ENCODE peak calls at places on chromosomes 7 and 10, in ten cellular contexts. M, G, N, O, X, K, A, R, U and Y are unnamed samples.

GRCh38 chr7:116610721-116611120 is 61.3 kb upstream of the MET start:
- DNase-seq in M (no peak), G (no peak), N (no peak), O (no peak), X (no peak), K (no peak), A (no peak), R (no peak), U (no peak), Y (no peak)

GRCh38 chr7:20408467-20408826 is 77.7 kb downstream of the ITGB8 start:
- DNase-seq in M (no peak), G (no peak), N (no peak), O (no peak), X (no peak), K (no peak), A (peak; percentile 26), R (peak; percentile 22), U (no peak), Y (peak; percentile 39)

GRCh38 chr7:34277016-34277800 is 371.9 kb downstream of the BMPER start:
- DNase-seq in M (no peak), G (no peak), N (no peak), O (no peak), X (no peak), K (no peak), A (peak; percentile 25), R (no peak), U (no peak), Y (peak; percentile 82)

GRCh38 chr10:31999836-32000235 is 56.4 kb downstream of the KIF5B start:
- DNase-seq in M (no peak), G (no peak), N (no peak), O (no peak), X (no peak), K (no peak), A (no peak), R (no peak), U (no peak), Y (no peak)

GRCh38 chr10:27783660-27784059 is 38.0 kb upstream of the MKX start:
- DNase-seq in M (no peak), G (no peak), N (peak; percentile 51), O (no peak), X (peak; percentile 6), K (no peak), A (peak; percentile 63), R (no peak), U (no peak), Y (peak; percentile 5)

GRCh38 chr10:132538790-132539421 is 1.3 kb downstream of the INPP5A start:
- DNase-seq in M (peak; percentile 10), G (no peak), N (no peak), O (peak; percentile 70), X (no peak), K (no peak), A (no peak), R (peak; percentile 16), U (no peak), Y (no peak)

GRCh38 chr7:38321967-38322366 is 48.5 kb upstream of the TARP start:
- DNase-seq in M (no peak), G (no peak), N (no peak), O (no peak), X (no peak), K (no peak), A (no peak), R (no peak), U (no peak), Y (no peak)

GRCh38 chr10:68440898-68441297 is 30.9 kb downstream of the DNA2 start:
- DNase-seq in M (no peak), G (no peak), N (no peak), O (no peak), X (no peak), K (no peak), A (no peak), R (no peak), U (no peak), Y (no peak)

GRCh38 chr10:15374156-15374555 is 3.1 kb upstream of the FAM171A1 start:
- DNase-seq in M (no peak), G (no peak), N (no peak), O (no peak), X (no peak), K (no peak), A (no peak), R (no peak), U (no peak), Y (no peak)

GRCh38 chr10:7054915-7055314 is 355.9 kb downstream of the SFMBT2 start:
- DNase-seq in M (no peak), G (no peak), N (no peak), O (no peak), X (peak; percentile 58), K (no peak), A (peak; percentile 22), R (no peak), U (no peak), Y (no peak)

GRCh38 chr10:75487087-75487784 is 55.8 kb downstream of the LRMDA start:
- DNase-seq in M (no peak), G (no peak), N (no peak), O (no peak), X (no peak), K (no peak), A (peak; percentile 71), R (no peak), U (no peak), Y (peak; percentile 35)

GRCh38 chr10:132368881-132369635 is 27.9 kb upstream of the PWWP2B start:
- DNase-seq in M (no peak), G (no peak), N (no peak), O (no peak), X (no peak), K (no peak), A (peak; percentile 47), R (no peak), U (no peak), Y (no peak)

GRCh38 chr7:131327049-131327625 is 539 bp upstream of the MKLN1 start:
- DNase-seq in M (peak; percentile 50), G (no peak), N (no peak), O (no peak), X (peak; percentile 69), K (peak; percentile 19), A (peak; percentile 80), R (no peak), U (peak; percentile 40), Y (peak; percentile 81)

GRCh38 chr7:141074162-141074989 is 512 bp downstream of the TMEM178B start:
- DNase-seq in M (no peak), G (no peak), N (no peak), O (peak; percentile 78), X (no peak), K (no peak), A (peak; percentile 3), R (no peak), U (peak; percentile 17), Y (no peak)

GRCh38 chr7:99141334-99141733 is 2.6 kb downstream of the SMURF1 start:
- DNase-seq in M (no peak), G (no peak), N (no peak), O (no peak), X (no peak), K (no peak), A (no peak), R (no peak), U (no peak), Y (no peak)
- H3K4me3 ChIP-seq in M (peak overlapping the region; percentile 99), G (peak overlapping the region; percentile 97), N (no peak overlapping the region), O (peak overlapping the region; percentile 77), X (no peak overlapping the region), K (peak overlapping the region; percentile 97), A (peak overlapping the region; percentile 66), R (peak overlapping the region; percentile 100), U (peak overlapping the region; percentile 95), Y (peak overlapping the region; percentile 53)

DNA sequence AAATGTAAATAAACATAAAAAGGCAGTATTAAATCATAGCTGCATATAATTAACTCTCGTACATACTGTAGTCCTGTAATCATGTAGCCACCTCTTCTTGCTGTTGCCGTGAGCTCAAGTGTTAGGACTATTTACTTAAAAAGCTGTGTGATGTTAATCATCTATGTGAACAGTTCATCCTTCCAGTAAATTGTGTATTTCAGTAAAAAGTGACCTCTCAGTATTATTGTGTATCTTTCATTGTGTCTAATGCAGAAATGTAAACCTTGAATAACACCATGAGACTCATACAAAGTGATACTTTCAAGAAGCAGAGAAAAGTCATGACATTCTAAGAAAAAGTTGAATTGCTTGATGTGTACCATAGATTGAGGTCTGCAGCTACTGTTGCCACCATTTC is 38.0 kb downstream of the ADD3 start:
- DNase-seq in M (no peak), G (no peak), N (no peak), O (no peak), X (no peak), K (no peak), A (no peak), R (no peak), U (no peak), Y (no peak)
- TF ChIP-seq CTCF in M (no peak), G (no peak), N (no peak), O (no peak), X (no peak), K (no peak), A (no peak), R (no peak), U (no peak), Y (no peak)

GRCh38 chr7:12418452-12418851 is 14.8 kb upstream of the VWDE start:
- DNase-seq in M (no peak), G (no peak), N (no peak), O (no peak), X (no peak), K (no peak), A (no peak), R (no peak), U (no peak), Y (no peak)
- H3K4me3 ChIP-seq in M (no peak overlapping the region), G (no peak overlapping the region), N (no peak overlapping the region), O (no peak overlapping the region), X (no peak overlapping the region), K (no peak overlapping the region), A (no peak overlapping the region), R (no peak overlapping the region), U (no peak overlapping the region), Y (no peak overlapping the region)

DNA sequence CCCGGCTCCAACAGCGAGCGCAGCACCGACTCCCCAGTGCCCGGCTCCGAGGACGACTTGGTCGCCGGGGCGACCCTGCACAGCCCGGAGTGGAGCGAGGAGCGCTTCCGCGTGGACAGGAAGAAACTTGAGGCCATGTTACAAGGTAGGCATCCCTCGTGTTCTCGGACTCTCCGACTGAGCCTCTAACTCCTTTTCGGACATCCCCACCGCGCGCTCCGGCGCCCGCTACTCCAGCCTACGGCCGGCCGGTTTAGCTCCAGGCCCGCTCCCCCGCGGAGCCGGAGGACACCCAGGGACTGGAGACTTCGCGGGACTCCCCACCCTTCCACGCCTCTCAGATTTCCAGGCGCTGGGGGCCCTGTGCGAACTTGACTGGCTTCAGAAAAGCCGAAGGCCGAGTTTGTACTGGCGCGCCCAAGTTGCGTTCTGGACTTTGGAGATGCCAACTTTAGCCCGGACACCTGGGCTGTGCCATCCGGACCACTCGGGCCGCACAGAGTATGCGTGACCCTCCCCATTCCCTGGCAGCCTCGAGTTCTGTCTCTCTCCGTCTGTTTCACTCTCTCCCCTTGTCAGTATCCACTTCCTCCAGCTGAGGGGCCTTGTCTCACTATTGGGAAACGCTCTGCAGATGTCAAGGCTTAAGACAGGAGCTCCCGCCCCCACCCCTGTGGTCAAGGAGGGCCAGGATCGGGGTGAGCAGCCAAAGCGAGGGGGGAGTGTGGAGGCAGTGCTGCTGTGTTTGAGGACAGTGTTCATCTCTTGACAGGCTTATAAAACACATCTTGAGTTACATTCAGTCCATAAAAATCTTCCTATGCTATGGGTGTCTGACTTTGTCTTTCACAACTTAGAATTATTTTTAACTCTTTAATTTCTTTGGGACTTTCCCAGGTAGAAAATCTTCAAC is 773 bp downstream of the BICC1 start:
- DNase-seq in M (peak; percentile 45), G (no peak), N (peak; percentile 91), O (peak; percentile 86), X (no peak), K (no peak), A (peak; percentile 88), R (peak; percentile 71), U (peak; percentile 81), Y (peak; percentile 92)
- TF ChIP-seq CTCF in M (no peak), G (no peak), N (no peak), O (no peak), X (no peak), K (no peak), A (no peak), R (no peak), U (no peak), Y (no peak)